ENCODE peak calls at places on chromosomes 16 and 17, in nine cellular contexts. One of them, this sample, is unnamed.

GRCh38 chr16:89318871-89319627 is 101.5 kb downstream of the ZNF778 start:
- DNase-seq in NCI-H2029 treated with DMSO at 0.1 percent for 48 hours: no peak
- DNase-seq in stimulated activated CD4-positive, alpha-beta T cell treated with anti-CD3 and anti-CD28 coated beads, Interleukin-1b, Interleukin-23, amount 100 ng/mL, for 1 hour: no peak
- DNase-seq in K562: no peak
- DNase-seq in activated CD8-positive, alpha-beta memory T cell treated with anti-CD3 and anti-CD28 coated beads for 4 hours: no peak
- DNase-seq in activated gamma-delta T cell treated with anti-CD3 and anti-CD28 coated beads, Interleukin-2, amount 50 U/mL, for 16 hours: no peak
- DNase-seq in A549: no peak
- DNase-seq in cardiac fibroblast: no peak
- DNase-seq in activated T-cell treated with anti-CD3 and anti-CD28 coated beads, Interleukin-2, amount 50 U/mL, for 24 hours: no peak
- DNase-seq in this sample: no peak

GRCh38 chr17:16909887-16910286 is 62.0 kb downstream of the TNFRSF13B start:
- DNase-seq in K562: no peak
- DNase-seq in activated gamma-delta T cell treated with anti-CD3 and anti-CD28 coated beads, Interleukin-2, amount 50 U/mL, for 16 hours: no peak
- DNase-seq in cardiac fibroblast: no peak
- DNase-seq in stimulated activated CD4-positive, alpha-beta T cell treated with anti-CD3 and anti-CD28 coated beads, Interleukin-1b, Interleukin-23, amount 100 ng/mL, for 1 hour: no peak
- DNase-seq in A549: no peak
- DNase-seq in activated CD8-positive, alpha-beta memory T cell treated with anti-CD3 and anti-CD28 coated beads for 4 hours: no peak
- DNase-seq in activated T-cell treated with anti-CD3 and anti-CD28 coated beads, Interleukin-2, amount 50 U/mL, for 24 hours: no peak
- DNase-seq in NCI-H2029 treated with DMSO at 0.1 percent for 48 hours: no peak
- DNase-seq in this sample: no peak

GRCh38 chr17:80799553-80800403 is 191.9 kb upstream of the CHMP6 start:
- DNase-seq in activated T-cell treated with anti-CD3 and anti-CD28 coated beads, Interleukin-2, amount 50 U/mL, for 24 hours: peak
- DNase-seq in activated gamma-delta T cell treated with anti-CD3 and anti-CD28 coated beads, Interleukin-2, amount 50 U/mL, for 16 hours: no peak
- DNase-seq in activated CD8-positive, alpha-beta memory T cell treated with anti-CD3 and anti-CD28 coated beads for 4 hours: no peak
- DNase-seq in stimulated activated CD4-positive, alpha-beta T cell treated with anti-CD3 and anti-CD28 coated beads, Interleukin-1b, Interleukin-23, amount 100 ng/mL, for 1 hour: no peak
- DNase-seq in NCI-H2029 treated with DMSO at 0.1 percent for 48 hours: no peak
- DNase-seq in cardiac fibroblast: no peak
- DNase-seq in A549: no peak
- DNase-seq in K562: no peak
- DNase-seq in this sample: no peak

GRCh38 chr17:3886776-3887175 is 6.1 kb downstream of the CAMKK1 start:
- DNase-seq in A549: no peak
- DNase-seq in NCI-H2029 treated with DMSO at 0.1 percent for 48 hours: no peak
- DNase-seq in cardiac fibroblast: no peak
- DNase-seq in activated T-cell treated with anti-CD3 and anti-CD28 coated beads, Interleukin-2, amount 50 U/mL, for 24 hours: no peak
- DNase-seq in activated gamma-delta T cell treated with anti-CD3 and anti-CD28 coated beads, Interleukin-2, amount 50 U/mL, for 16 hours: no peak
- DNase-seq in activated CD8-positive, alpha-beta memory T cell treated with anti-CD3 and anti-CD28 coated beads for 4 hours: no peak
- DNase-seq in K562: no peak
- DNase-seq in stimulated activated CD4-positive, alpha-beta T cell treated with anti-CD3 and anti-CD28 coated beads, Interleukin-1b, Interleukin-23, amount 100 ng/mL, for 1 hour: no peak
- DNase-seq in this sample: no peak

GRCh38 chr17:27407916-27408846 is 48.1 kb upstream of the KSR1 start:
- DNase-seq in activated CD8-positive, alpha-beta memory T cell treated with anti-CD3 and anti-CD28 coated beads for 4 hours: no peak
- DNase-seq in stimulated activated CD4-positive, alpha-beta T cell treated with anti-CD3 and anti-CD28 coated beads, Interleukin-1b, Interleukin-23, amount 100 ng/mL, for 1 hour: no peak
- DNase-seq in activated T-cell treated with anti-CD3 and anti-CD28 coated beads, Interleukin-2, amount 50 U/mL, for 24 hours: no peak
- DNase-seq in A549: peak
- DNase-seq in activated gamma-delta T cell treated with anti-CD3 and anti-CD28 coated beads, Interleukin-2, amount 50 U/mL, for 16 hours: no peak
- DNase-seq in K562: no peak
- DNase-seq in NCI-H2029 treated with DMSO at 0.1 percent for 48 hours: no peak
- DNase-seq in cardiac fibroblast: peak
- DNase-seq in this sample: no peak

GRCh38 chr17:76239538-76240274 is 587 bp downstream of the RNF157 start:
- DNase-seq in activated gamma-delta T cell treated with anti-CD3 and anti-CD28 coated beads, Interleukin-2, amount 50 U/mL, for 16 hours: no peak
- DNase-seq in NCI-H2029 treated with DMSO at 0.1 percent for 48 hours: no peak
- DNase-seq in A549: no peak
- DNase-seq in activated T-cell treated with anti-CD3 and anti-CD28 coated beads, Interleukin-2, amount 50 U/mL, for 24 hours: peak
- DNase-seq in stimulated activated CD4-positive, alpha-beta T cell treated with anti-CD3 and anti-CD28 coated beads, Interleukin-1b, Interleukin-23, amount 100 ng/mL, for 1 hour: no peak
- DNase-seq in activated CD8-positive, alpha-beta memory T cell treated with anti-CD3 and anti-CD28 coated beads for 4 hours: no peak
- DNase-seq in K562: peak
- DNase-seq in cardiac fibroblast: no peak
- DNase-seq in this sample: no peak

GRCh38 chr17:48816774-48817590 is at the start of gene TTLL6:
- DNase-seq in activated T-cell treated with anti-CD3 and anti-CD28 coated beads, Interleukin-2, amount 50 U/mL, for 24 hours: peak
- DNase-seq in A549: peak
- DNase-seq in activated gamma-delta T cell treated with anti-CD3 and anti-CD28 coated beads, Interleukin-2, amount 50 U/mL, for 16 hours: peak
- DNase-seq in stimulated activated CD4-positive, alpha-beta T cell treated with anti-CD3 and anti-CD28 coated beads, Interleukin-1b, Interleukin-23, amount 100 ng/mL, for 1 hour: peak
- DNase-seq in activated CD8-positive, alpha-beta memory T cell treated with anti-CD3 and anti-CD28 coated beads for 4 hours: peak
- DNase-seq in NCI-H2029 treated with DMSO at 0.1 percent for 48 hours: peak
- DNase-seq in cardiac fibroblast: peak
- DNase-seq in K562: peak
- DNase-seq in this sample: peak

GRCh38 chr17:17877548-17878358 is 41.0 kb upstream of the SREBF1 start:
- DNase-seq in NCI-H2029 treated with DMSO at 0.1 percent for 48 hours: peak
- DNase-seq in activated T-cell treated with anti-CD3 and anti-CD28 coated beads, Interleukin-2, amount 50 U/mL, for 24 hours: no peak
- DNase-seq in stimulated activated CD4-positive, alpha-beta T cell treated with anti-CD3 and anti-CD28 coated beads, Interleukin-1b, Interleukin-23, amount 100 ng/mL, for 1 hour: no peak
- DNase-seq in cardiac fibroblast: peak
- DNase-seq in activated gamma-delta T cell treated with anti-CD3 and anti-CD28 coated beads, Interleukin-2, amount 50 U/mL, for 16 hours: no peak
- DNase-seq in K562: no peak
- DNase-seq in activated CD8-positive, alpha-beta memory T cell treated with anti-CD3 and anti-CD28 coated beads for 4 hours: no peak
- DNase-seq in A549: no peak
- DNase-seq in this sample: no peak

GRCh38 chr17:58339775-58340622 is 11.4 kb upstream of the TSPOAP1 start:
- DNase-seq in activated gamma-delta T cell treated with anti-CD3 and anti-CD28 coated beads, Interleukin-2, amount 50 U/mL, for 16 hours: no peak
- DNase-seq in K562: no peak
- DNase-seq in activated CD8-positive, alpha-beta memory T cell treated with anti-CD3 and anti-CD28 coated beads for 4 hours: no peak
- DNase-seq in A549: no peak
- DNase-seq in activated T-cell treated with anti-CD3 and anti-CD28 coated beads, Interleukin-2, amount 50 U/mL, for 24 hours: peak
- DNase-seq in NCI-H2029 treated with DMSO at 0.1 percent for 48 hours: no peak
- DNase-seq in cardiac fibroblast: no peak
- DNase-seq in stimulated activated CD4-positive, alpha-beta T cell treated with anti-CD3 and anti-CD28 coated beads, Interleukin-1b, Interleukin-23, amount 100 ng/mL, for 1 hour: no peak
- DNase-seq in this sample: no peak

GRCh38 chr16:89244754-89245153 is 27.3 kb downstream of the ZNF778 start:
- DNase-seq in K562: no peak
- DNase-seq in activated CD8-positive, alpha-beta memory T cell treated with anti-CD3 and anti-CD28 coated beads for 4 hours: no peak
- DNase-seq in activated gamma-delta T cell treated with anti-CD3 and anti-CD28 coated beads, Interleukin-2, amount 50 U/mL, for 16 hours: no peak
- DNase-seq in activated T-cell treated with anti-CD3 and anti-CD28 coated beads, Interleukin-2, amount 50 U/mL, for 24 hours: no peak
- DNase-seq in cardiac fibroblast: no peak
- DNase-seq in NCI-H2029 treated with DMSO at 0.1 percent for 48 hours: no peak
- DNase-seq in stimulated activated CD4-positive, alpha-beta T cell treated with anti-CD3 and anti-CD28 coated beads, Interleukin-1b, Interleukin-23, amount 100 ng/mL, for 1 hour: no peak
- DNase-seq in A549: no peak
- DNase-seq in this sample: no peak

GRCh38 chr17:77266891-77267341 is 126.1 kb downstream of the SEC14L1 start:
- DNase-seq in activated T-cell treated with anti-CD3 and anti-CD28 coated beads, Interleukin-2, amount 50 U/mL, for 24 hours: no peak
- DNase-seq in cardiac fibroblast: no peak
- DNase-seq in activated CD8-positive, alpha-beta memory T cell treated with anti-CD3 and anti-CD28 coated beads for 4 hours: no peak
- DNase-seq in stimulated activated CD4-positive, alpha-beta T cell treated with anti-CD3 and anti-CD28 coated beads, Interleukin-1b, Interleukin-23, amount 100 ng/mL, for 1 hour: no peak
- DNase-seq in K562: peak
- DNase-seq in activated gamma-delta T cell treated with anti-CD3 and anti-CD28 coated beads, Interleukin-2, amount 50 U/mL, for 16 hours: no peak
- DNase-seq in NCI-H2029 treated with DMSO at 0.1 percent for 48 hours: no peak
- DNase-seq in A549: no peak
- DNase-seq in this sample: no peak

GRCh38 chr16:70304892-70305448 is 6.0 kb downstream of the DDX19B start:
- DNase-seq in activated gamma-delta T cell treated with anti-CD3 and anti-CD28 coated beads, Interleukin-2, amount 50 U/mL, for 16 hours: no peak
- DNase-seq in activated CD8-positive, alpha-beta memory T cell treated with anti-CD3 and anti-CD28 coated beads for 4 hours: no peak
- DNase-seq in A549: no peak
- DNase-seq in cardiac fibroblast: no peak
- DNase-seq in NCI-H2029 treated with DMSO at 0.1 percent for 48 hours: no peak
- DNase-seq in K562: no peak
- DNase-seq in activated T-cell treated with anti-CD3 and anti-CD28 coated beads, Interleukin-2, amount 50 U/mL, for 24 hours: no peak
- DNase-seq in stimulated activated CD4-positive, alpha-beta T cell treated with anti-CD3 and anti-CD28 coated beads, Interleukin-1b, Interleukin-23, amount 100 ng/mL, for 1 hour: no peak
- DNase-seq in this sample: no peak

GRCh38 chr16:75317101-75317522 is 65.7 kb upstream of the BCAR1 start:
- DNase-seq in stimulated activated CD4-positive, alpha-beta T cell treated with anti-CD3 and anti-CD28 coated beads, Interleukin-1b, Interleukin-23, amount 100 ng/mL, for 1 hour: no peak
- DNase-seq in NCI-H2029 treated with DMSO at 0.1 percent for 48 hours: no peak
- DNase-seq in activated gamma-delta T cell treated with anti-CD3 and anti-CD28 coated beads, Interleukin-2, amount 50 U/mL, for 16 hours: no peak
- DNase-seq in K562: no peak
- DNase-seq in A549: no peak
- DNase-seq in activated T-cell treated with anti-CD3 and anti-CD28 coated beads, Interleukin-2, amount 50 U/mL, for 24 hours: no peak
- DNase-seq in activated CD8-positive, alpha-beta memory T cell treated with anti-CD3 and anti-CD28 coated beads for 4 hours: no peak
- DNase-seq in cardiac fibroblast: peak
- DNase-seq in this sample: no peak

GRCh38 chr16:87457724-87458423 is 35.0 kb downstream of the ZCCHC14 start:
- DNase-seq in activated CD8-positive, alpha-beta memory T cell treated with anti-CD3 and anti-CD28 coated beads for 4 hours: no peak
- DNase-seq in K562: no peak
- DNase-seq in A549: no peak
- DNase-seq in NCI-H2029 treated with DMSO at 0.1 percent for 48 hours: no peak
- DNase-seq in cardiac fibroblast: peak
- DNase-seq in stimulated activated CD4-positive, alpha-beta T cell treated with anti-CD3 and anti-CD28 coated beads, Interleukin-1b, Interleukin-23, amount 100 ng/mL, for 1 hour: no peak
- DNase-seq in activated gamma-delta T cell treated with anti-CD3 and anti-CD28 coated beads, Interleukin-2, amount 50 U/mL, for 16 hours: no peak
- DNase-seq in activated T-cell treated with anti-CD3 and anti-CD28 coated beads, Interleukin-2, amount 50 U/mL, for 24 hours: peak
- DNase-seq in this sample: no peak

GRCh38 chr16:66740010-66740409 is 11.4 kb downstream of the DYNC1LI2 start:
- DNase-seq in activated gamma-delta T cell treated with anti-CD3 and anti-CD28 coated beads, Interleukin-2, amount 50 U/mL, for 16 hours: no peak
- DNase-seq in activated T-cell treated with anti-CD3 and anti-CD28 coated beads, Interleukin-2, amount 50 U/mL, for 24 hours: no peak
- DNase-seq in NCI-H2029 treated with DMSO at 0.1 percent for 48 hours: no peak
- DNase-seq in cardiac fibroblast: peak
- DNase-seq in stimulated activated CD4-positive, alpha-beta T cell treated with anti-CD3 and anti-CD28 coated beads, Interleukin-1b, Interleukin-23, amount 100 ng/mL, for 1 hour: no peak
- DNase-seq in K562: peak
- DNase-seq in activated CD8-positive, alpha-beta memory T cell treated with anti-CD3 and anti-CD28 coated beads for 4 hours: no peak
- DNase-seq in A549: peak
- DNase-seq in this sample: no peak

GRCh38 chr17:19303367-19303776 is 59.2 kb downstream of the B9D1 start:
- DNase-seq in A549: no peak
- DNase-seq in NCI-H2029 treated with DMSO at 0.1 percent for 48 hours: no peak
- DNase-seq in cardiac fibroblast: no peak
- DNase-seq in stimulated activated CD4-positive, alpha-beta T cell treated with anti-CD3 and anti-CD28 coated beads, Interleukin-1b, Interleukin-23, amount 100 ng/mL, for 1 hour: no peak
- DNase-seq in activated T-cell treated with anti-CD3 and anti-CD28 coated beads, Interleukin-2, amount 50 U/mL, for 24 hours: no peak
- DNase-seq in K562: no peak
- DNase-seq in activated gamma-delta T cell treated with anti-CD3 and anti-CD28 coated beads, Interleukin-2, amount 50 U/mL, for 16 hours: no peak
- DNase-seq in activated CD8-positive, alpha-beta memory T cell treated with anti-CD3 and anti-CD28 coated beads for 4 hours: no peak
- DNase-seq in this sample: no peak

GRCh38 chr16:86171329-86171728 is 272.4 kb downstream of the IRF8 start:
- DNase-seq in activated CD8-positive, alpha-beta memory T cell treated with anti-CD3 and anti-CD28 coated beads for 4 hours: no peak
- DNase-seq in A549: no peak
- DNase-seq in K562: no peak
- DNase-seq in activated gamma-delta T cell treated with anti-CD3 and anti-CD28 coated beads, Interleukin-2, amount 50 U/mL, for 16 hours: no peak
- DNase-seq in stimulated activated CD4-positive, alpha-beta T cell treated with anti-CD3 and anti-CD28 coated beads, Interleukin-1b, Interleukin-23, amount 100 ng/mL, for 1 hour: no peak
- DNase-seq in cardiac fibroblast: peak
- DNase-seq in NCI-H2029 treated with DMSO at 0.1 percent for 48 hours: no peak
- DNase-seq in activated T-cell treated with anti-CD3 and anti-CD28 coated beads, Interleukin-2, amount 50 U/mL, for 24 hours: no peak
- DNase-seq in this sample: no peak

GRCh38 chr17:4327638-4328037 is 38.8 kb downstream of the UBE2G1 start:
- DNase-seq in cardiac fibroblast: no peak
- DNase-seq in K562: no peak
- DNase-seq in activated T-cell treated with anti-CD3 and anti-CD28 coated beads, Interleukin-2, amount 50 U/mL, for 24 hours: no peak
- DNase-seq in activated CD8-positive, alpha-beta memory T cell treated with anti-CD3 and anti-CD28 coated beads for 4 hours: no peak
- DNase-seq in A549: peak
- DNase-seq in NCI-H2029 treated with DMSO at 0.1 percent for 48 hours: no peak
- DNase-seq in activated gamma-delta T cell treated with anti-CD3 and anti-CD28 coated beads, Interleukin-2, amount 50 U/mL, for 16 hours: no peak
- DNase-seq in stimulated activated CD4-positive, alpha-beta T cell treated with anti-CD3 and anti-CD28 coated beads, Interleukin-1b, Interleukin-23, amount 100 ng/mL, for 1 hour: no peak
- DNase-seq in this sample: no peak

GRCh38 chr17:49616546-49617205 is 41.0 kb downstream of the NXPH3 start:
- DNase-seq in NCI-H2029 treated with DMSO at 0.1 percent for 48 hours: no peak
- DNase-seq in K562: no peak
- DNase-seq in activated CD8-positive, alpha-beta memory T cell treated with anti-CD3 and anti-CD28 coated beads for 4 hours: no peak
- DNase-seq in activated gamma-delta T cell treated with anti-CD3 and anti-CD28 coated beads, Interleukin-2, amount 50 U/mL, for 16 hours: no peak
- DNase-seq in stimulated activated CD4-positive, alpha-beta T cell treated with anti-CD3 and anti-CD28 coated beads, Interleukin-1b, Interleukin-23, amount 100 ng/mL, for 1 hour: no peak
- DNase-seq in A549: no peak
- DNase-seq in cardiac fibroblast: peak
- DNase-seq in activated T-cell treated with anti-CD3 and anti-CD28 coated beads, Interleukin-2, amount 50 U/mL, for 24 hours: no peak
- DNase-seq in this sample: no peak

GRCh38 chr16:88462396-88462795 is 9.3 kb downstream of the ZFPM1 start:
- DNase-seq in NCI-H2029 treated with DMSO at 0.1 percent for 48 hours: no peak
- DNase-seq in activated T-cell treated with anti-CD3 and anti-CD28 coated beads, Interleukin-2, amount 50 U/mL, for 24 hours: no peak
- DNase-seq in cardiac fibroblast: no peak
- DNase-seq in A549: no peak
- DNase-seq in stimulated activated CD4-positive, alpha-beta T cell treated with anti-CD3 and anti-CD28 coated beads, Interleukin-1b, Interleukin-23, amount 100 ng/mL, for 1 hour: no peak
- DNase-seq in K562: no peak
- DNase-seq in activated gamma-delta T cell treated with anti-CD3 and anti-CD28 coated beads, Interleukin-2, amount 50 U/mL, for 16 hours: no peak
- DNase-seq in activated CD8-positive, alpha-beta memory T cell treated with anti-CD3 and anti-CD28 coated beads for 4 hours: no peak
- DNase-seq in this sample: no peak

GRCh38 chr17:48871551-48872351 is 20.8 kb upstream of the ATP5MC1 start:
- DNase-seq in K562: peak
- DNase-seq in cardiac fibroblast: peak
- DNase-seq in stimulated activated CD4-positive, alpha-beta T cell treated with anti-CD3 and anti-CD28 coated beads, Interleukin-1b, Interleukin-23, amount 100 ng/mL, for 1 hour: no peak
- DNase-seq in activated CD8-positive, alpha-beta memory T cell treated with anti-CD3 and anti-CD28 coated beads for 4 hours: no peak
- DNase-seq in activated gamma-delta T cell treated with anti-CD3 and anti-CD28 coated beads, Interleukin-2, amount 50 U/mL, for 16 hours: no peak
- DNase-seq in activated T-cell treated with anti-CD3 and anti-CD28 coated beads, Interleukin-2, amount 50 U/mL, for 24 hours: no peak
- DNase-seq in A549: peak
- DNase-seq in NCI-H2029 treated with DMSO at 0.1 percent for 48 hours: no peak
- DNase-seq in this sample: no peak

GRCh38 chr16:19396555-19397011 is 21.1 kb upstream of the TMC5 start:
- DNase-seq in K562: no peak
- DNase-seq in activated T-cell treated with anti-CD3 and anti-CD28 coated beads, Interleukin-2, amount 50 U/mL, for 24 hours: no peak
- DNase-seq in NCI-H2029 treated with DMSO at 0.1 percent for 48 hours: peak
- DNase-seq in A549: no peak
- DNase-seq in activated CD8-positive, alpha-beta memory T cell treated with anti-CD3 and anti-CD28 coated beads for 4 hours: no peak
- DNase-seq in activated gamma-delta T cell treated with anti-CD3 and anti-CD28 coated beads, Interleukin-2, amount 50 U/mL, for 16 hours: no peak
- DNase-seq in stimulated activated CD4-positive, alpha-beta T cell treated with anti-CD3 and anti-CD28 coated beads, Interleukin-1b, Interleukin-23, amount 100 ng/mL, for 1 hour: no peak
- DNase-seq in cardiac fibroblast: no peak
- DNase-seq in this sample: no peak

GRCh38 chr16:67892899-67893790 is at the start of gene PSKH1:
- DNase-seq in stimulated activated CD4-positive, alpha-beta T cell treated with anti-CD3 and anti-CD28 coated beads, Interleukin-1b, Interleukin-23, amount 100 ng/mL, for 1 hour: peak
- DNase-seq in A549: peak
- DNase-seq in activated gamma-delta T cell treated with anti-CD3 and anti-CD28 coated beads, Interleukin-2, amount 50 U/mL, for 16 hours: peak
- DNase-seq in activated CD8-positive, alpha-beta memory T cell treated with anti-CD3 and anti-CD28 coated beads for 4 hours: peak
- DNase-seq in NCI-H2029 treated with DMSO at 0.1 percent for 48 hours: peak
- DNase-seq in K562: peak
- DNase-seq in activated T-cell treated with anti-CD3 and anti-CD28 coated beads, Interleukin-2, amount 50 U/mL, for 24 hours: peak
- DNase-seq in cardiac fibroblast: peak
- DNase-seq in this sample: peak

GRCh38 chr16:31204871-31205666 is 2.5 kb upstream of the PYCARD start:
- DNase-seq in activated CD8-positive, alpha-beta memory T cell treated with anti-CD3 and anti-CD28 coated beads for 4 hours: no peak
- DNase-seq in NCI-H2029 treated with DMSO at 0.1 percent for 48 hours: no peak
- DNase-seq in activated gamma-delta T cell treated with anti-CD3 and anti-CD28 coated beads, Interleukin-2, amount 50 U/mL, for 16 hours: no peak
- DNase-seq in K562: no peak
- DNase-seq in activated T-cell treated with anti-CD3 and anti-CD28 coated beads, Interleukin-2, amount 50 U/mL, for 24 hours: no peak
- DNase-seq in cardiac fibroblast: no peak
- DNase-seq in stimulated activated CD4-positive, alpha-beta T cell treated with anti-CD3 and anti-CD28 coated beads, Interleukin-1b, Interleukin-23, amount 100 ng/mL, for 1 hour: no peak
- DNase-seq in A549: no peak
- DNase-seq in this sample: no peak

This sample was measured in omental fat pad.